ENCODE peak calls at places on chromosomes 4 and X, in seven cellular contexts. E, G, C, S, K, Z and V are unnamed samples.

GRCh38 chr4:185112104-185112503 is 31.0 kb upstream of the SLC25A4 start:
- DNase-seq in E (peak), S (no peak), C (no peak), G (peak), K (no peak), Z (no peak), V (peak)

GRCh38 chr4:5753366-5753765 is 42.4 kb downstream of the EVC start:
- DNase-seq in G (no peak), Z (no peak), E (no peak), K (no peak), S (no peak), C (no peak), V (no peak)

GRCh38 chr4:156547439-156547838 is 424.2 kb downstream of the PDGFC start:
- DNase-seq in S (no peak), C (no peak), E (no peak), K (no peak), Z (no peak), G (no peak), V (no peak)

GRCh38 chrX:134236690-134237362 is at the start of gene CCDC160:
- DNase-seq in C (no peak), G (peak), S (no peak), Z (peak), K (peak), E (peak), V (peak)

GRCh38 chr4:139015948-139016451 is 419 bp downstream of the NOCT start:
- DNase-seq in E (peak), K (peak), G (no peak), C (no peak), Z (no peak), S (no peak), V (peak)

GRCh38 chrX:69614896-69615295 is 1.0 kb upstream of the EDA start:
- DNase-seq in K (no peak), C (no peak), G (no peak), E (no peak), S (no peak), Z (no peak), V (no peak)

GRCh38 chr4:148061795-148062194 is 329.9 kb downstream of the ARHGAP10 start:
- DNase-seq in K (no peak), C (no peak), Z (no peak), E (no peak), G (no peak), S (no peak), V (no peak)

GRCh38 chrX:119757646-119757978 is 776 bp upstream of the SOWAHD start:
- DNase-seq in K (no peak), Z (no peak), C (no peak), S (no peak), E (no peak), G (no peak), V (no peak)

GRCh38 chr4:75736862-75737261 is 12.5 kb downstream of the USO1 start:
- DNase-seq in Z (no peak), C (no peak), S (no peak), G (no peak), K (no peak), E (no peak), V (no peak)

GRCh38 chrX:108735680-108736508 is 469 bp downstream of the IRS4 start:
- DNase-seq in G (no peak), K (no peak), C (no peak), Z (no peak), S (no peak), E (no peak), V (no peak)

GRCh38 chrX:74232859-74233258 is 71.1 kb upstream of the ZCCHC13 start:
- DNase-seq in S (no peak), C (no peak), G (no peak), K (no peak), E (no peak), Z (no peak), V (no peak)

GRCh38 chrX:67346667-67347066 is 197.2 kb upstream of the AR start:
- DNase-seq in Z (no peak), G (no peak), E (peak), S (no peak), K (no peak), C (no peak), V (no peak)

GRCh38 chr4:183636923-183637322 is 22.1 kb downstream of the RWDD4 start:
- DNase-seq in E (no peak), Z (no peak), C (no peak), K (no peak), G (no peak), S (no peak), V (no peak)
- H3K4me3 ChIP-seq in E (peak), Z (no peak), C (no peak), K (no peak), G (no peak), S (no peak), V (peak)

GRCh38 chr4:108620933-108621905 is 843 bp downstream of the RPL34 start:
- DNase-seq in E (no peak), C (no peak), K (no peak), G (no peak), S (no peak), Z (no peak), V (no peak)
- TF ChIP-seq POLR2AphosphoS5 in E (no peak), C (no peak), K (no peak), G (no peak), S (no peak), Z (no peak), V (no peak)

GRCh38 chr4:84482564-84483563 is 16.2 kb downstream of the NKX6-1 start:
- DNase-seq in S (no peak), E (no peak), Z (no peak), K (peak), G (no peak), C (no peak), V (no peak)
- H3K4me3 ChIP-seq in S (peak), E (peak), Z (no peak), K (no peak), G (no peak), C (no peak), V (peak)

DNA sequence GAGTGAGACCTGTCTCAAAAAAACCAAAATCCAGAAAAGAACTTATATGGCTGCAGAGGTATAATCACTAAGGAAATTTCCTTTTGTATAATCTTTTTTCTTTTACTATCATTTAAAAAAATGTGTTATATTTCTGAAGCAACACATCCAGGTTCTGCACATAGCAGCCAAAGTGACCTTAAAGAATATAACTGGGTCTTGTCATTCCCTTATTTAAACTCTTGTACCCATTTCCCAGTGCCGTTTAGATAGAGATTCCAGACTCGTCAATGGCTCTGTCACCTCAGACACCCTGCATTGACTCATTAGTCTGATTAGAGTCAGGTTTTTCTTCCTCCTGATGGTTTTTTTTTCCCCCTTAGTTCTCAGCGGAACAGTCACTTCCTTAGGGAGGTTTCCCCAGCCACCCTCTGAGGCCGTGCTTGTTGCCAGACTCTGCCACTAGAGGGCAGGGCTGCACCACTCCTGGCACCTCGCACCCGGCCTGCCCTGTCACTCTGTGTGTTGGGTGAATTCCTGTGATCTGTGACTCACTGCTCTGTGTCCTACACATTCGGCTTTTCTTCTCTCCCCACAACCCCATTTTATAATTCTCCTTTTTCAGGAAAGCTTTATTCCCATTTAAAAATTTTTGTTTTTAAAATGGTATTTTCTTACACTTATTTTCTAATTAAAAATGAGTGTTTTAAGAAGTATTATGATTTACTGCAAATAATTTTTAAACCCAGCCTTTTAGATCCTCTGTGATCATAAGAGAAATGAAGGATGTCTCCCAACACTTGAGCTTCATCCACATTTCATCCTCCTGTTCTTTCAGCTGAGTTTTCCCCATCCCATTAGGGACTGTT is 32.1 kb downstream of the HTT start:
- DNase-seq in Z (peak), G (peak), K (peak), C (peak), E (peak), S (peak), V (peak)
- TF ChIP-seq POLR2AphosphoS5 in Z (peak), G (no peak), K (peak), C (no peak), E (peak), S (peak), V (peak)

GRCh38 chr4:70712150-70712549 is 9.6 kb upstream of the RUFY3 start:
- DNase-seq in C (no peak), E (no peak), S (no peak), K (no peak), Z (no peak), G (no peak), V (no peak)
- H3K4me3 ChIP-seq in C (no peak), E (no peak), S (no peak), K (no peak), Z (no peak), G (no peak), V (no peak)

GRCh38 chr4:10529891-10530786 is 72.9 kb upstream of the ZNF518B start:
- DNase-seq in K (no peak), G (no peak), C (no peak), Z (no peak), S (no peak), E (no peak), V (no peak)

GRCh38 chr4:10524196-10524833 is 67.1 kb upstream of the ZNF518B start:
- DNase-seq in G (no peak), E (no peak), K (no peak), S (no peak), C (no peak), Z (no peak), V (no peak)

GRCh38 chr4:10527438-10527837 is 70.2 kb upstream of the ZNF518B start:
- DNase-seq in C (no peak), S (no peak), K (no peak), G (no peak), Z (no peak), E (no peak), V (no peak)

GRCh38 chr4:10529256-10529890 is 72.1 kb upstream of the ZNF518B start:
- DNase-seq in G (peak), Z (no peak), S (no peak), E (no peak), C (no peak), K (no peak), V (no peak)

GRCh38 chr4:10526431-10527222 is 69.4 kb upstream of the ZNF518B start:
- DNase-seq in C (no peak), G (peak), K (no peak), E (no peak), S (no peak), Z (no peak), V (no peak)
- TF ChIP-seq POLR2AphosphoS5 in C (no peak), G (peak), K (peak), E (no peak), S (no peak), Z (no peak), V (no peak)

GRCh38 chr4:6900181-6900812 is 9.3 kb upstream of the TBC1D14 start:
- DNase-seq in E (no peak), G (no peak), S (no peak), K (peak), C (no peak), Z (peak), V (peak)
- H3K4me3 ChIP-seq in E (no peak), G (no peak), S (no peak), K (no peak), C (no peak), Z (no peak), V (no peak)